ENCODE peak calls at places on chromosomes 16 and 17, in six cellular contexts. L is stimulated activated CD4-positive, alpha-beta T cell treated with anti-CD3 and anti-CD28 coated beads, Interleukin-2, amount 100 ng/mL, for 48 hours; H is smooth muscle cell of the brain vasculature; F is effector CD4-positive, alpha-beta T cell; P is anterior cingulate cortex; A is T-helper 17 cell. Q is an unnamed sample.

GRCh38 chr17:44909681-44910144 is 5.6 kb downstream of the GFAP start:
- DNase-seq in L (no peak), H (no peak), F (no peak), P (no peak), A (no peak), Q (no peak)

GRCh38 chr16:14003119-14003570 is 68.0 kb upstream of the MRTFB start:
- DNase-seq in L (no peak), H (no peak), F (no peak), P (peak), A (no peak), Q (no peak)

GRCh38 chr17:39750131-39751015 is 12.6 kb downstream of the GRB7 start:
- DNase-seq in L (no peak), H (no peak), F (no peak), P (no peak), A (no peak), Q (no peak)

GRCh38 chr17:57993471-57994365 is 5.7 kb upstream of the VEZF1 start:
- DNase-seq in L (no peak), H (no peak), F (no peak), P (no peak), A (no peak), Q (no peak)

GRCh38 chr17:37494401-37494831 is 4.7 kb downstream of the DUSP14 start:
- DNase-seq in L (no peak), H (no peak), F (no peak), P (no peak), A (no peak), Q (no peak)

GRCh38 chr16:29198231-29198630 is 208.3 kb downstream of the NPIPB11 start:
- DNase-seq in L (no peak), H (no peak), F (no peak), P (no peak), A (no peak), Q (no peak)

GRCh38 chr17:1953866-1954265 is 71.3 kb downstream of the RTN4RL1 start:
- DNase-seq in L (no peak), H (no peak), F (no peak), P (no peak), A (no peak), Q (no peak)

GRCh38 chr16:27600386-27600785 is 50.4 kb downstream of the KATNIP start:
- DNase-seq in L (no peak), H (no peak), F (no peak), P (no peak), A (no peak), Q (no peak)

GRCh38 chr16:2196162-2196980 is at the start of gene CASKIN1:
- DNase-seq in L (no peak), H (no peak), F (no peak), P (no peak), A (no peak), Q (peak)

GRCh38 chr17:8859029-8859803 is 8.3 kb downstream of the PIK3R6 start:
- DNase-seq in L (no peak), H (no peak), F (no peak), P (no peak), A (no peak), Q (no peak)

GRCh38 chr17:16068323-16068722 is 68.7 kb downstream of the TTC19 start:
- DNase-seq in L (no peak), H (no peak), F (no peak), P (no peak), A (no peak), Q (no peak)

GRCh38 chr17:11557727-11558452 is 40.4 kb upstream of the DNAH9 start:
- DNase-seq in L (no peak), H (no peak), F (no peak), P (no peak), A (no peak), Q (no peak)

GRCh38 chr17:75900691-75901533 is 3.8 kb downstream of the MRPL38 start:
- DNase-seq in L (no peak), H (no peak), F (no peak), P (no peak), A (no peak), Q (no peak)

GRCh38 chr17:63399856-63400255 is 46.2 kb downstream of the CYB561 start:
- DNase-seq in L (no peak), H (no peak), F (no peak), P (no peak), A (no peak), Q (no peak)

GRCh38 chr16:13453325-13453724 is 466.6 kb upstream of the ERCC4 start:
- DNase-seq in L (no peak), H (no peak), F (no peak), P (no peak), A (no peak), Q (no peak)

GRCh38 chr17:49168706-49169105 is 36.1 kb downstream of the B4GALNT2 start:
- DNase-seq in L (no peak), H (no peak), F (no peak), P (no peak), A (no peak), Q (no peak)

GRCh38 chr17:39684369-39685043 is 3.4 kb downstream of the PGAP3 start:
- DNase-seq in L (no peak), H (no peak), F (no peak), P (no peak), A (no peak), Q (no peak)

Q was measured in 8988T.